ENCODE peak calls at places on chromosomes 4 and X, in six cellular contexts. One of them, this sample, is unnamed.

GRCh38 chr4:125283702-125284279 is 31.0 kb upstream of the FAT4 start:
- DNase-seq in activated CD4-positive, alpha-beta T cell treated with anti-CD3 and anti-CD28 coated beads, Interleukin-2, amount 10 ng/mL, durations not matched to agents 7 days and 5 days: no peak
- DNase-seq in stimulated activated CD4-positive, alpha-beta T cell treated with anti-CD3 and anti-CD28 coated beads, TNF-alpha, amount 100 ng/mL, for 48 hours: no peak
- DNase-seq in lower leg skin: no peak
- DNase-seq in sigmoid colon: no peak
- DNase-seq in substantia nigra: no peak
- DNase-seq in this sample: no peak

GRCh38 chr4:80913381-80913780 is 117.1 kb upstream of the BMP3 start:
- DNase-seq in activated CD4-positive, alpha-beta T cell treated with anti-CD3 and anti-CD28 coated beads, Interleukin-2, amount 10 ng/mL, durations not matched to agents 7 days and 5 days: no peak
- DNase-seq in stimulated activated CD4-positive, alpha-beta T cell treated with anti-CD3 and anti-CD28 coated beads, TNF-alpha, amount 100 ng/mL, for 48 hours: no peak
- DNase-seq in lower leg skin: no peak
- DNase-seq in sigmoid colon: no peak
- DNase-seq in substantia nigra: no peak
- DNase-seq in this sample: no peak

GRCh38 chr4:186762865-186763264 is 39.2 kb upstream of the FAT1 start:
- DNase-seq in activated CD4-positive, alpha-beta T cell treated with anti-CD3 and anti-CD28 coated beads, Interleukin-2, amount 10 ng/mL, durations not matched to agents 7 days and 5 days: no peak
- DNase-seq in stimulated activated CD4-positive, alpha-beta T cell treated with anti-CD3 and anti-CD28 coated beads, TNF-alpha, amount 100 ng/mL, for 48 hours: no peak
- DNase-seq in lower leg skin: no peak
- DNase-seq in sigmoid colon: no peak
- DNase-seq in substantia nigra: no peak
- DNase-seq in this sample: no peak

GRCh38 chr4:167956676-167957075 is 135.7 kb upstream of the ANXA10 start:
- DNase-seq in activated CD4-positive, alpha-beta T cell treated with anti-CD3 and anti-CD28 coated beads, Interleukin-2, amount 10 ng/mL, durations not matched to agents 7 days and 5 days: no peak
- DNase-seq in stimulated activated CD4-positive, alpha-beta T cell treated with anti-CD3 and anti-CD28 coated beads, TNF-alpha, amount 100 ng/mL, for 48 hours: no peak
- DNase-seq in lower leg skin: no peak
- DNase-seq in sigmoid colon: no peak
- DNase-seq in substantia nigra: no peak
- DNase-seq in this sample: no peak

GRCh38 chrX:101602077-101602476 is 15.7 kb downstream of the ARMCX6 start:
- DNase-seq in activated CD4-positive, alpha-beta T cell treated with anti-CD3 and anti-CD28 coated beads, Interleukin-2, amount 10 ng/mL, durations not matched to agents 7 days and 5 days: no peak
- DNase-seq in stimulated activated CD4-positive, alpha-beta T cell treated with anti-CD3 and anti-CD28 coated beads, TNF-alpha, amount 100 ng/mL, for 48 hours: no peak
- DNase-seq in lower leg skin: no peak
- DNase-seq in sigmoid colon: no peak
- DNase-seq in substantia nigra: no peak
- DNase-seq in this sample: no peak

GRCh38 chr4:168218663-168219062 is 99.9 kb downstream of the DDX60 start:
- DNase-seq in activated CD4-positive, alpha-beta T cell treated with anti-CD3 and anti-CD28 coated beads, Interleukin-2, amount 10 ng/mL, durations not matched to agents 7 days and 5 days: no peak
- DNase-seq in stimulated activated CD4-positive, alpha-beta T cell treated with anti-CD3 and anti-CD28 coated beads, TNF-alpha, amount 100 ng/mL, for 48 hours: no peak
- DNase-seq in lower leg skin: no peak
- DNase-seq in sigmoid colon: no peak
- DNase-seq in substantia nigra: no peak
- DNase-seq in this sample: no peak

GRCh38 chr4:163603246-163603645 is 108.8 kb downstream of the TMA16 start:
- DNase-seq in activated CD4-positive, alpha-beta T cell treated with anti-CD3 and anti-CD28 coated beads, Interleukin-2, amount 10 ng/mL, durations not matched to agents 7 days and 5 days: no peak
- DNase-seq in stimulated activated CD4-positive, alpha-beta T cell treated with anti-CD3 and anti-CD28 coated beads, TNF-alpha, amount 100 ng/mL, for 48 hours: no peak
- DNase-seq in lower leg skin: no peak
- DNase-seq in sigmoid colon: no peak
- DNase-seq in substantia nigra: no peak
- DNase-seq in this sample: no peak

GRCh38 chrX:39654183-39654925 is 443.4 kb downstream of the BCOR start:
- DNase-seq in activated CD4-positive, alpha-beta T cell treated with anti-CD3 and anti-CD28 coated beads, Interleukin-2, amount 10 ng/mL, durations not matched to agents 7 days and 5 days: no peak
- DNase-seq in stimulated activated CD4-positive, alpha-beta T cell treated with anti-CD3 and anti-CD28 coated beads, TNF-alpha, amount 100 ng/mL, for 48 hours: no peak
- DNase-seq in lower leg skin: no peak
- DNase-seq in sigmoid colon: no peak
- DNase-seq in substantia nigra: no peak
- DNase-seq in this sample: no peak

GRCh38 chrX:41391606-41392005 is 55.5 kb upstream of the NYX start:
- DNase-seq in activated CD4-positive, alpha-beta T cell treated with anti-CD3 and anti-CD28 coated beads, Interleukin-2, amount 10 ng/mL, durations not matched to agents 7 days and 5 days: no peak
- DNase-seq in stimulated activated CD4-positive, alpha-beta T cell treated with anti-CD3 and anti-CD28 coated beads, TNF-alpha, amount 100 ng/mL, for 48 hours: no peak
- DNase-seq in lower leg skin: no peak
- DNase-seq in sigmoid colon: no peak
- DNase-seq in substantia nigra: no peak
- DNase-seq in this sample: no peak

GRCh38 chr4:187027231-187027760 is 303.6 kb upstream of the FAT1 start:
- DNase-seq in activated CD4-positive, alpha-beta T cell treated with anti-CD3 and anti-CD28 coated beads, Interleukin-2, amount 10 ng/mL, durations not matched to agents 7 days and 5 days: no peak
- DNase-seq in stimulated activated CD4-positive, alpha-beta T cell treated with anti-CD3 and anti-CD28 coated beads, TNF-alpha, amount 100 ng/mL, for 48 hours: no peak
- DNase-seq in lower leg skin: no peak
- DNase-seq in sigmoid colon: no peak
- DNase-seq in substantia nigra: no peak
- DNase-seq in this sample: no peak

GRCh38 chrX:72269671-72270251 is 7.3 kb downstream of the RPS4X start:
- DNase-seq in activated CD4-positive, alpha-beta T cell treated with anti-CD3 and anti-CD28 coated beads, Interleukin-2, amount 10 ng/mL, durations not matched to agents 7 days and 5 days: peak; percentile 14
- DNase-seq in stimulated activated CD4-positive, alpha-beta T cell treated with anti-CD3 and anti-CD28 coated beads, TNF-alpha, amount 100 ng/mL, for 48 hours: no peak
- DNase-seq in lower leg skin: no peak
- DNase-seq in sigmoid colon: no peak
- DNase-seq in substantia nigra: no peak
- DNase-seq in this sample: no peak

GRCh38 chr4:176499518-176499917 is 179.8 kb downstream of the SPCS3 start:
- DNase-seq in activated CD4-positive, alpha-beta T cell treated with anti-CD3 and anti-CD28 coated beads, Interleukin-2, amount 10 ng/mL, durations not matched to agents 7 days and 5 days: no peak
- DNase-seq in stimulated activated CD4-positive, alpha-beta T cell treated with anti-CD3 and anti-CD28 coated beads, TNF-alpha, amount 100 ng/mL, for 48 hours: no peak
- DNase-seq in lower leg skin: no peak
- DNase-seq in sigmoid colon: no peak
- DNase-seq in substantia nigra: no peak
- DNase-seq in this sample: no peak

GRCh38 chr4:152640058-152640921 is 39.5 kb downstream of the TMEM154 start:
- DNase-seq in activated CD4-positive, alpha-beta T cell treated with anti-CD3 and anti-CD28 coated beads, Interleukin-2, amount 10 ng/mL, durations not matched to agents 7 days and 5 days: no peak
- DNase-seq in stimulated activated CD4-positive, alpha-beta T cell treated with anti-CD3 and anti-CD28 coated beads, TNF-alpha, amount 100 ng/mL, for 48 hours: no peak
- DNase-seq in lower leg skin: no peak
- DNase-seq in sigmoid colon: no peak
- DNase-seq in substantia nigra: no peak
- DNase-seq in this sample: no peak

GRCh38 chr4:53943345-53944085 is 120.9 kb downstream of the CHIC2 start:
- DNase-seq in activated CD4-positive, alpha-beta T cell treated with anti-CD3 and anti-CD28 coated beads, Interleukin-2, amount 10 ng/mL, durations not matched to agents 7 days and 5 days: no peak
- DNase-seq in stimulated activated CD4-positive, alpha-beta T cell treated with anti-CD3 and anti-CD28 coated beads, TNF-alpha, amount 100 ng/mL, for 48 hours: no peak
- DNase-seq in lower leg skin: no peak
- DNase-seq in sigmoid colon: no peak
- DNase-seq in substantia nigra: no peak
- DNase-seq in this sample: peak; percentile 24

GRCh38 chrX:17405225-17405969 is 30.4 kb downstream of the NHS start:
- DNase-seq in activated CD4-positive, alpha-beta T cell treated with anti-CD3 and anti-CD28 coated beads, Interleukin-2, amount 10 ng/mL, durations not matched to agents 7 days and 5 days: no peak
- DNase-seq in stimulated activated CD4-positive, alpha-beta T cell treated with anti-CD3 and anti-CD28 coated beads, TNF-alpha, amount 100 ng/mL, for 48 hours: no peak
- DNase-seq in lower leg skin: no peak
- DNase-seq in sigmoid colon: no peak
- DNase-seq in substantia nigra: no peak
- DNase-seq in this sample: no peak

GRCh38 chr4:69078852-69079251 is 17.4 kb upstream of the UGT2B7 start:
- DNase-seq in activated CD4-positive, alpha-beta T cell treated with anti-CD3 and anti-CD28 coated beads, Interleukin-2, amount 10 ng/mL, durations not matched to agents 7 days and 5 days: no peak
- DNase-seq in stimulated activated CD4-positive, alpha-beta T cell treated with anti-CD3 and anti-CD28 coated beads, TNF-alpha, amount 100 ng/mL, for 48 hours: no peak
- DNase-seq in lower leg skin: no peak
- DNase-seq in sigmoid colon: no peak
- DNase-seq in substantia nigra: no peak
- DNase-seq in this sample: no peak

GRCh38 chrX:2666491-2666890 is 24.6 kb upstream of the CD99 start:
- DNase-seq in activated CD4-positive, alpha-beta T cell treated with anti-CD3 and anti-CD28 coated beads, Interleukin-2, amount 10 ng/mL, durations not matched to agents 7 days and 5 days: no peak
- DNase-seq in stimulated activated CD4-positive, alpha-beta T cell treated with anti-CD3 and anti-CD28 coated beads, TNF-alpha, amount 100 ng/mL, for 48 hours: no peak
- DNase-seq in lower leg skin: no peak
- DNase-seq in sigmoid colon: no peak
- DNase-seq in substantia nigra: no peak
- DNase-seq in this sample: no peak

GRCh38 chrX:118373538-118373937 is 27.6 kb downstream of the WDR44 start:
- DNase-seq in activated CD4-positive, alpha-beta T cell treated with anti-CD3 and anti-CD28 coated beads, Interleukin-2, amount 10 ng/mL, durations not matched to agents 7 days and 5 days: no peak
- DNase-seq in stimulated activated CD4-positive, alpha-beta T cell treated with anti-CD3 and anti-CD28 coated beads, TNF-alpha, amount 100 ng/mL, for 48 hours: no peak
- DNase-seq in lower leg skin: no peak
- DNase-seq in sigmoid colon: no peak
- DNase-seq in substantia nigra: no peak
- DNase-seq in this sample: no peak

GRCh38 chr4:71322425-71322824 is 16.4 kb upstream of the SLC4A4 start:
- DNase-seq in activated CD4-positive, alpha-beta T cell treated with anti-CD3 and anti-CD28 coated beads, Interleukin-2, amount 10 ng/mL, durations not matched to agents 7 days and 5 days: no peak
- DNase-seq in stimulated activated CD4-positive, alpha-beta T cell treated with anti-CD3 and anti-CD28 coated beads, TNF-alpha, amount 100 ng/mL, for 48 hours: no peak
- DNase-seq in lower leg skin: no peak
- DNase-seq in sigmoid colon: no peak
- DNase-seq in substantia nigra: no peak
- DNase-seq in this sample: no peak

GRCh38 chr4:186726440-186727148 is 2.9 kb upstream of the FAT1 start:
- DNase-seq in activated CD4-positive, alpha-beta T cell treated with anti-CD3 and anti-CD28 coated beads, Interleukin-2, amount 10 ng/mL, durations not matched to agents 7 days and 5 days: no peak
- DNase-seq in stimulated activated CD4-positive, alpha-beta T cell treated with anti-CD3 and anti-CD28 coated beads, TNF-alpha, amount 100 ng/mL, for 48 hours: no peak
- DNase-seq in lower leg skin: peak; percentile 93
- DNase-seq in sigmoid colon: peak; percentile 87
- DNase-seq in substantia nigra: peak; percentile 17
- DNase-seq in this sample: peak; percentile 27